ENCODE peak calls at places on chromosomes 6 and 20, in four cellular contexts. E is AG09309, P is CMK, S is EH. W is an unnamed sample.

GRCh38 chr6:78861509-78861908 is 5.8 kb upstream of the IRAK1BP1 start:
- DNase-seq in E (no peak), P (no peak), S (no peak), W (no peak)

GRCh38 chr6:114121913-114122662 is 151.1 kb upstream of the HDAC2 start:
- DNase-seq in E (no peak), P (no peak), S (peak; percentile 18), W (no peak)

GRCh38 chr20:36836591-36837329 is 39.2 kb upstream of the TLDC2 start:
- DNase-seq in E (no peak), P (peak; percentile 58), S (peak; percentile 67), W (no peak)

GRCh38 chr6:147509900-147510299 is 1.4 kb downstream of the SAMD5 start:
- DNase-seq in E (no peak), P (no peak), S (peak; percentile 22), W (no peak)

GRCh38 chr20:25223179-25223661 is 24.7 kb upstream of the PYGB start:
- DNase-seq in E (peak; percentile 52), P (no peak), S (peak; percentile 97), W (peak; percentile 92)

GRCh38 chr6:27251672-27252251 is 4.3 kb downstream of the PRSS16 start:
- DNase-seq in E (no peak), P (no peak), S (peak; percentile 41), W (no peak)

GRCh38 chr6:14596410-14596809 is 478.8 kb downstream of the CD83 start:
- DNase-seq in E (peak; percentile 24), P (no peak), S (peak; percentile 42), W (peak; percentile 46)

GRCh38 chr6:44925100-44925739 is 402.9 kb upstream of the RUNX2 start:
- DNase-seq in E (no peak), P (peak; percentile 30), S (peak; percentile 27), W (no peak)

GRCh38 chr6:145733770-145734169 is 1.6 kb downstream of the EPM2A start:
- DNase-seq in E (no peak), P (no peak), S (no peak), W (no peak)

GRCh38 chr6:3383525-3383924 is 73.3 kb downstream of the SLC22A23 start:
- DNase-seq in E (no peak), P (no peak), S (peak; percentile 38), W (no peak)

GRCh38 chr6:37100740-37101139 is 69.2 kb upstream of the PIM1 start:
- DNase-seq in E (no peak), P (no peak), S (no peak), W (no peak)

GRCh38 chr6:111469543-111469942 is 13.5 kb downstream of the REV3L start:
- DNase-seq in E (no peak), P (no peak), S (no peak), W (no peak)

GRCh38 chr6:114342826-114343781 is at the start of gene HS3ST5:
- DNase-seq in E (no peak), P (no peak), S (peak; percentile 14), W (no peak)

GRCh38 chr6:116327803-116328527 is 42.8 kb upstream of the DSE start:
- DNase-seq in E (no peak), P (no peak), S (no peak), W (no peak)

GRCh38 chr6:38776515-38776914 is 61.4 kb downstream of the DNAH8 start:
- DNase-seq in E (no peak), P (no peak), S (peak; percentile 77), W (peak; percentile 11)

GRCh38 chr6:27161603-27161945 is 85.9 kb upstream of the PRSS16 start:
- DNase-seq in E (no peak), P (no peak), S (no peak), W (no peak)

GRCh38 chr20:20498081-20498861 is 130.4 kb downstream of the INSM1 start:
- DNase-seq in E (no peak), P (no peak), S (peak; percentile 51), W (no peak)

GRCh38 chr6:17574871-17575560 is 25.1 kb upstream of the FAM8A1 start:
- DNase-seq in E (peak; percentile 72), P (no peak), S (peak; percentile 87), W (no peak)

GRCh38 chr6:124294572-124294971 is 490.9 kb downstream of the NKAIN2 start:
- DNase-seq in E (no peak), P (no peak), S (peak; percentile 32), W (no peak)

GRCh38 chr20:45592574-45593189 is 13.6 kb upstream of the WFDC8 start:
- DNase-seq in E (no peak), P (peak; percentile 5), S (peak; percentile 57), W (peak; percentile 59)

GRCh38 chr20:17885544-17885943 is 83.0 kb downstream of the SNX5 start:
- DNase-seq in E (no peak), P (no peak), S (peak; percentile 30), W (no peak)

GRCh38 chr6:85403331-85404015 is 46.4 kb upstream of the NT5E start:
- DNase-seq in E (peak; percentile 69), P (no peak), S (peak; percentile 93), W (no peak)

GRCh38 chr6:93792751-93793150 is 373.4 kb upstream of the EPHA7 start:
- DNase-seq in E (no peak), P (no peak), S (no peak), W (no peak)

GRCh38 chr6:47836046-47836445 is 54.2 kb downstream of the OPN5 start:
- DNase-seq in E (no peak), P (no peak), S (no peak), W (no peak)

GRCh38 chr6:145761584-145761983 is 26.3 kb upstream of the EPM2A start:
- DNase-seq in E (no peak), P (no peak), S (no peak), W (no peak)

GRCh38 chr6:161414180-161414579 is 140.3 kb upstream of the AGPAT4 start:
- DNase-seq in E (no peak), P (no peak), S (no peak), W (no peak)

GRCh38 chr6:166542580-166542912 is 43.9 kb downstream of the RAMACL start:
- DNase-seq in E (no peak), P (no peak), S (peak; percentile 17), W (no peak)

GRCh38 chr6:166999845-167000253 is 652 bp downstream of the CEP43 start:
- DNase-seq in E (no peak), P (no peak), S (no peak), W (no peak)

GRCh38 chr6:116330511-116330910 is 40.2 kb upstream of the DSE start:
- DNase-seq in E (no peak), P (no peak), S (no peak), W (no peak)

GRCh38 chr6:106659859-106660258 is 30.5 kb downstream of the QRSL1 start:
- DNase-seq in E (no peak), P (no peak), S (no peak), W (no peak)

GRCh38 chr6:99810942-99811633 is 182.9 kb downstream of the MCHR2 start:
- DNase-seq in E (no peak), P (no peak), S (no peak), W (no peak)

GRCh38 chr20:43686820-43687219 is 19.9 kb downstream of the MYBL2 start:
- DNase-seq in E (no peak), P (no peak), S (no peak), W (no peak)

GRCh38 chr6:160088069-160088773 is 33.4 kb upstream of the SLC22A1 start:
- DNase-seq in E (peak; percentile 85), P (no peak), S (peak; percentile 88), W (peak; percentile 78)

GRCh38 chr6:93048381-93048780 is 371.0 kb downstream of the EPHA7 start:
- DNase-seq in E (no peak), P (no peak), S (no peak), W (no peak)

GRCh38 chr6:3125832-3126231 is 7.3 kb downstream of the BPHL start:
- DNase-seq in E (no peak), P (no peak), S (no peak), W (no peak)

GRCh38 chr6:154350293-154350692 is 6.3 kb downstream of the IPCEF1 start:
- DNase-seq in E (no peak), P (no peak), S (no peak), W (no peak)

GRCh38 chr6:88031550-88031949 is 16.1 kb upstream of the SPACA1 start:
- DNase-seq in E (no peak), P (no peak), S (no peak), W (no peak)

GRCh38 chr20:58389324-58389967 is 417 bp downstream of the VAPB start:
- DNase-seq in E (no peak), P (peak; percentile 22), S (peak; percentile 56), W (no peak)

GRCh38 chr6:48183174-48183573 is 72.2 kb upstream of the PTCHD4 start:
- DNase-seq in E (no peak), P (no peak), S (no peak), W (no peak)

GRCh38 chr6:1015819-1016218 is 296.1 kb upstream of the FOXQ1 start:
- DNase-seq in E (no peak), P (no peak), S (peak; percentile 20), W (peak; percentile 31)